ENCODE peak calls at places on chromosomes 16 and 17, in five cellular contexts. N, K, Z, G and L are unnamed samples.

GRCh38 chr17:16013943-16014407 is 14.4 kb downstream of the TTC19 start:
- DNase-seq in N (no peak), K (peak; percentile 57), Z (no peak), G (no peak), L (no peak)

GRCh38 chr16:22813223-22813945 is 578 bp upstream of the HS3ST2 start:
- DNase-seq in N (peak; percentile 57), K (peak; percentile 28), Z (no peak), G (no peak), L (peak; percentile 80)

GRCh38 chr16:68075980-68076379 is 9.2 kb upstream of the NFATC3 start:
- DNase-seq in N (peak; percentile 10), K (no peak), Z (peak; percentile 9), G (no peak), L (no peak)

GRCh38 chr17:48804936-48805411 is 12.1 kb downstream of the TTLL6 start:
- DNase-seq in N (peak; percentile 45), K (peak; percentile 63), Z (peak; percentile 37), G (peak; percentile 29), L (peak; percentile 78)

GRCh38 chr17:37702605-37703004 is 42.3 kb downstream of the HNF1B start:
- DNase-seq in N (no peak), K (no peak), Z (no peak), G (no peak), L (no peak)

GRCh38 chr17:44871546-44871945 is 23.9 kb downstream of the HIGD1B start:
- DNase-seq in N (no peak), K (no peak), Z (no peak), G (no peak), L (no peak)

GRCh38 chr17:72863511-72864175 is 228.8 kb downstream of the SLC39A11 start:
- DNase-seq in N (no peak), K (no peak), Z (no peak), G (no peak), L (no peak)

GRCh38 chr16:75305364-75306101 is 54.1 kb upstream of the BCAR1 start:
- DNase-seq in N (peak; percentile 62), K (peak; percentile 99), Z (peak; percentile 17), G (peak; percentile 88), L (peak; percentile 91)

GRCh38 chr16:23670137-23670776 is 8.4 kb upstream of the PLK1 start:
- DNase-seq in N (no peak), K (no peak), Z (peak; percentile 31), G (no peak), L (no peak)

GRCh38 chr17:40111221-40112128 is 10.3 kb upstream of the MSL1 start:
- DNase-seq in N (peak; percentile 95), K (peak; percentile 95), Z (peak; percentile 81), G (peak; percentile 91), L (peak; percentile 97)
- TF ChIP-seq CTCF in N (peak; percentile 96), K (peak; percentile 98), Z (peak; percentile 78), G (peak; percentile 91), L (peak; percentile 94)

GRCh38 chr17:75433223-75433622 is 23.2 kb upstream of the TMEM94 start:
- DNase-seq in N (no peak), K (no peak), Z (no peak), G (no peak), L (no peak)

GRCh38 chr17:75428775-75429469 is 23.4 kb upstream of the GRB2 start:
- DNase-seq in N (no peak), K (peak; percentile 67), Z (no peak), G (no peak), L (no peak)

GRCh38 chr17:75430159-75430748 is 24.8 kb upstream of the GRB2 start:
- DNase-seq in N (no peak), K (peak; percentile 90), Z (no peak), G (no peak), L (no peak)
- TF ChIP-seq CTCF in N (no peak), K (peak; percentile 30), Z (no peak), G (no peak), L (no peak)

GRCh38 chr17:35596530-35597233 is 9.6 kb downstream of the AP2B1 start:
- DNase-seq in N (no peak), K (no peak), Z (no peak), G (no peak), L (no peak)
- TF ChIP-seq CTCF in N (no peak), K (no peak), Z (no peak), G (no peak), L (no peak)

DNA sequence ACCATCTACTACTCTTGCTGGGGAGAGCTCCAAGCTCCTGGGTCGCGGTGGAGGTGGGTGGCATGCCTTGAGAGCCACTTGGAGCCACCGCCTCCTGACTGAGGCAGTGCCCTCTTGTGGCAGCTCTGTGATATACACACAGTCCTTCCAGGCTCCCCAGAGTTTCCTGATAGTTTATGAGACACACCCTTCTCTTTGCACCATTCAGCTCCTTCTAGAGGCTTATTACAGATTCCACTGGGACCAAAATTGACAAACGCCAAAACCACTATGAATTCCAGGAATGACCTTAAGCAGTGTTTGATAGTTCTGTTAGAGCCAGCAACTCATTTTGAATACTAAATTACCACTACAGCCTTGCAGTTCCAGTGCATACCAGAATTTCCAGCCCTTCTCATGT is 170.1 kb upstream of the CDH13 start:
- DNase-seq in N (peak; percentile 37), K (peak; percentile 50), Z (no peak), G (peak; percentile 27), L (no peak)
- TF ChIP-seq CTCF in N (peak; percentile 78), K (peak; percentile 84), Z (no peak), G (peak; percentile 46), L (peak; percentile 69)

GRCh38 chr16:79756571-79756970 is 156.0 kb upstream of the MAF start:
- DNase-seq in N (no peak), K (no peak), Z (no peak), G (no peak), L (no peak)

GRCh38 chr16:79752421-79752820 is 151.9 kb upstream of the MAF start:
- DNase-seq in N (no peak), K (no peak), Z (no peak), G (no peak), L (no peak)

GRCh38 chr16:79751785-79752184 is 151.2 kb upstream of the MAF start:
- DNase-seq in N (peak; percentile 42), K (no peak), Z (no peak), G (peak; percentile 69), L (no peak)

GRCh38 chr16:79757163-79757562 is 156.6 kb upstream of the MAF start:
- DNase-seq in N (no peak), K (no peak), Z (no peak), G (no peak), L (no peak)

DNA sequence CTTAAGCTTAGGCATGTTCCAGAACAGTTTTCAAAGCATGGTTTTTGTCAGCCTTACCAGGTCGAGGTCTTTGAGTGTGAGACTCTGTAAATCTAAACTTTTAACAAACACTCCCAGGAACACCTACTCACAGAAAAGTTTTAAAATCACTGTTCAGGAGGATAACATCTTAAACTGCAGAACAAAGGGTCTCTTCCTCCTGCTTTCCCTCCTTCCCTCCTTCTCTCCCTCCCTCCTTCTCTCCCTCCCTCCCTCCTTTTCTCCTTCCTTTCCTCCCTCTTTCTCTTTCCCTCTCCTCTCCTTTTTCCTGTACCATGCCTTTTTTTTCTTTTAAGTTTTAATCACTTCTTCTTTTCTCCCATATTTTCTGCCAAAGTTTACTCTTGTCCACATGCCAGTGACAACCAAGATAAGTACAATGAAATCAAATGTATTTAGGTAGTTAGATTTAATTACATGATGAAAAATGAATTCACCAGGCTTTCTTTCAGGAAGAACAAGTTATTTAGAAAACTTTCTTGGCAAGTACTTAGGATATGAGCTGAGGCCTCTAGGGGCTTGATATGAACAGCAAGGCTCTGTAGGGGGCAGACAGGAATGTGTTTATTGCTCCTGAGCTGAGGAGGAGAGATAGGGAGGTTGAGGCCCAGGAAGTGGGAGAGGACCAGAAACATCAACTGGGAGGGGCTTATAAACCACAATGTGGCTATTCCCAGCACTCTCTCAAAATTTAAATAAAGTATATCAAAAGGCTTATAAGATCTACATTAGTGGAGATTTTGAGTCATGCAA is 153.7 kb upstream of the MAF start:
- DNase-seq in N (no peak), K (no peak), Z (no peak), G (no peak), L (no peak)
- TF ChIP-seq CTCF in N (no peak), K (no peak), Z (no peak), G (no peak), L (no peak)

GRCh38 chr16:4327782-4328579 is 12.1 kb downstream of the GLIS2 start:
- DNase-seq in N (peak; percentile 88), K (peak; percentile 86), Z (peak; percentile 53), G (peak; percentile 76), L (peak; percentile 95)
- TF ChIP-seq CTCF in N (peak; percentile 78), K (peak; percentile 91), Z (no peak), G (peak; percentile 69), L (peak; percentile 51)

GRCh38 chr17:7523033-7523432 is 25.8 kb upstream of the TNFSF12 start:
- DNase-seq in N (peak; percentile 31), K (peak; percentile 43), Z (peak; percentile 35), G (no peak), L (peak; percentile 29)
- TF ChIP-seq CTCF in N (peak; percentile 60), K (peak; percentile 62), Z (peak; percentile 32), G (peak; percentile 19), L (peak; percentile 32)